ENCODE peak calls at places on chromosomes 12 and 14, in four cellular contexts. U is psoas muscle, Q is colonic mucosa, G is ovary. T is an unnamed sample.

GRCh38 chr14:92676031-92676430 is 72.4 kb downstream of the LGMN start:
- DNase-seq in Q (no peak), G (no peak), U (no peak), T (no peak)

GRCh38 chr12:122558721-122559641 is 31.9 kb downstream of the KNTC1 start:
- DNase-seq in Q (no peak), G (no peak), U (no peak), T (no peak)

GRCh38 chr14:42172304-42172703 is 565.6 kb downstream of the LRFN5 start:
- DNase-seq in Q (no peak), G (no peak), U (no peak), T (no peak)

GRCh38 chr14:98548071-98548686 is 723.8 kb downstream of the BCL11B start:
- DNase-seq in U (no peak), G (no peak), Q (no peak), T (no peak)

GRCh38 chr12:5135126-5135525 is 91.4 kb downstream of the KCNA5 start:
- DNase-seq in G (no peak), Q (no peak), U (no peak), T (no peak)

GRCh38 chr14:101541063-101541462 is 20.2 kb upstream of the DIO3 start:
- DNase-seq in Q (no peak), U (no peak), G (no peak), T (no peak)

GRCh38 chr12:32609966-32610365 is 69.1 kb upstream of the DNM1L start:
- DNase-seq in Q (no peak), U (no peak), G (no peak), T (no peak)

GRCh38 chr14:94173885-94174621 is at the start of gene PPP4R4:
- DNase-seq in U (peak), G (peak), Q (peak), T (peak)

GRCh38 chr14:91380610-91381371 is 36.8 kb downstream of the CCDC88C start:
- DNase-seq in G (no peak), U (peak), Q (no peak), T (peak)

GRCh38 chr14:86055512-86055911 is 525.6 kb downstream of the FLRT2 start:
- DNase-seq in Q (no peak), G (no peak), U (no peak), T (no peak)

GRCh38 chr12:99436584-99436983 is 211.0 kb upstream of the GARIN6 start:
- DNase-seq in U (no peak), Q (no peak), G (no peak), T (no peak)

GRCh38 chr12:25388216-25388615 is 137.5 kb upstream of the KRAS start:
- DNase-seq in G (no peak), U (no peak), Q (peak), T (no peak)

GRCh38 chr12:124915249-124916236 is 1.1 kb upstream of the UBC start:
- DNase-seq in Q (peak), G (no peak), U (peak), T (peak)

GRCh38 chr12:122422769-122423257 is 344 bp upstream of the CLIP1 start:
- DNase-seq in G (peak), U (peak), Q (peak), T (peak)

GRCh38 chr12:46518184-46518583 is 145.6 kb upstream of the SLC38A2 start:
- DNase-seq in U (peak), Q (no peak), G (no peak), T (no peak)

GRCh38 chr14:68395585-68395984 is 397.3 kb downstream of the ZFP36L1 start:
- DNase-seq in G (no peak), U (no peak), Q (no peak), T (no peak)

GRCh38 chr12:70052931-70053497 is 190.2 kb upstream of the CNOT2 start:
- DNase-seq in Q (peak), G (no peak), U (no peak), T (no peak)

GRCh38 chr14:96105921-96106441 is 66.8 kb downstream of the C14orf132 start:
- DNase-seq in Q (peak), G (no peak), U (no peak), T (no peak)

GRCh38 chr14:100285021-100285912 is 21.0 kb downstream of the SLC25A29 start:
- DNase-seq in G (peak), Q (peak), U (peak), T (peak)

GRCh38 chr14:60999536-60999935 is 18.5 kb downstream of the SLC38A6 start:
- DNase-seq in G (no peak), Q (no peak), U (no peak), T (no peak)

GRCh38 chr12:118145113-118145797 is 9.3 kb downstream of the PEBP1 start:
- DNase-seq in G (no peak), Q (no peak), U (no peak), T (no peak)

GRCh38 chr12:88896958-88897357 is 316.7 kb upstream of the KITLG start:
- DNase-seq in G (no peak), U (no peak), Q (no peak), T (no peak)

GRCh38 chr14:69708586-69709169 is 58.3 kb upstream of the SRSF5 start:
- DNase-seq in Q (no peak), G (no peak), U (no peak), T (no peak)

GRCh38 chr14:68583527-68584275 is 209.2 kb downstream of the ZFP36L1 start:
- DNase-seq in U (peak), G (no peak), Q (no peak), T (no peak)

GRCh38 chr12:127060310-127060847 is 1206.6 kb upstream of the TMEM132C start:
- DNase-seq in Q (peak), G (no peak), U (no peak), T (no peak)

GRCh38 chr14:103021817-103022668 is 35.3 kb downstream of the CDC42BPB start:
- DNase-seq in Q (no peak), U (no peak), G (no peak), T (no peak)

GRCh38 chr12:12333980-12334709 is 15.9 kb downstream of the MANSC1 start:
- DNase-seq in G (peak), Q (peak), U (peak), T (peak)

GRCh38 chr12:12212769-12213168 is 54.1 kb downstream of the LRP6 start:
- DNase-seq in U (no peak), G (no peak), Q (peak), T (no peak)

GRCh38 chr12:105272814-105273416 is 36.9 kb upstream of the APPL2 start:
- DNase-seq in Q (no peak), G (no peak), U (no peak), T (no peak)

GRCh38 chr12:19431407-19432308 is 7.6 kb upstream of the AEBP2 start:
- DNase-seq in G (no peak), U (no peak), Q (no peak), T (no peak)

GRCh38 chr14:24403294-24404013 is 4.7 kb downstream of the NYNRIN start:
- DNase-seq in Q (no peak), G (peak), U (no peak), T (no peak)

GRCh38 chr14:34310724-34311123 is 151.3 kb downstream of the SPTSSA start:
- DNase-seq in G (no peak), U (no peak), Q (no peak), T (no peak)

GRCh38 chr12:108773798-108774788 is 42.8 kb upstream of the CORO1C start:
- DNase-seq in U (peak), G (peak), Q (peak), T (peak)

GRCh38 chr14:23362200-23362599 is 2.8 kb downstream of the EFS start:
- DNase-seq in U (no peak), Q (no peak), G (no peak), T (no peak)

GRCh38 chr12:23084236-23084995 is 459.4 kb downstream of the ETNK1 start:
- DNase-seq in Q (no peak), U (no peak), G (no peak), T (no peak)

GRCh38 chr12:2333516-2333915 is 280.7 kb downstream of the CACNA1C start:
- DNase-seq in G (no peak), U (no peak), Q (no peak), T (no peak)

GRCh38 chr12:68303850-68304249 is 28.3 kb downstream of the MDM1 start:
- DNase-seq in Q (no peak), G (no peak), U (no peak), T (no peak)

GRCh38 chr14:49033131-49033530 is 553.0 kb downstream of the RPS29 start:
- DNase-seq in U (no peak), Q (no peak), G (no peak), T (no peak)

GRCh38 chr14:24314377-24315193 is 3.3 kb downstream of the LTB4R start:
- DNase-seq in G (no peak), U (peak), Q (no peak), T (no peak)

GRCh38 chr12:128968668-128969067 is 115.4 kb downstream of the GLT1D1 start:
- DNase-seq in U (no peak), G (no peak), Q (no peak), T (no peak)

GRCh38 chr12:77325505-77325904 is 260.1 kb upstream of the E2F7 start:
- DNase-seq in U (no peak), G (peak), Q (no peak), T (no peak)

GRCh38 chr12:77328326-77328725 is 263.0 kb upstream of the E2F7 start:
- DNase-seq in Q (no peak), G (no peak), U (no peak), T (no peak)

GRCh38 chr12:77324416-77324762 is 259.0 kb upstream of the E2F7 start:
- DNase-seq in U (no peak), G (no peak), Q (no peak), T (no peak)

GRCh38 chr12:77323778-77324415 is 258.5 kb upstream of the E2F7 start:
- DNase-seq in Q (no peak), U (no peak), G (no peak), T (no peak)

DNA sequence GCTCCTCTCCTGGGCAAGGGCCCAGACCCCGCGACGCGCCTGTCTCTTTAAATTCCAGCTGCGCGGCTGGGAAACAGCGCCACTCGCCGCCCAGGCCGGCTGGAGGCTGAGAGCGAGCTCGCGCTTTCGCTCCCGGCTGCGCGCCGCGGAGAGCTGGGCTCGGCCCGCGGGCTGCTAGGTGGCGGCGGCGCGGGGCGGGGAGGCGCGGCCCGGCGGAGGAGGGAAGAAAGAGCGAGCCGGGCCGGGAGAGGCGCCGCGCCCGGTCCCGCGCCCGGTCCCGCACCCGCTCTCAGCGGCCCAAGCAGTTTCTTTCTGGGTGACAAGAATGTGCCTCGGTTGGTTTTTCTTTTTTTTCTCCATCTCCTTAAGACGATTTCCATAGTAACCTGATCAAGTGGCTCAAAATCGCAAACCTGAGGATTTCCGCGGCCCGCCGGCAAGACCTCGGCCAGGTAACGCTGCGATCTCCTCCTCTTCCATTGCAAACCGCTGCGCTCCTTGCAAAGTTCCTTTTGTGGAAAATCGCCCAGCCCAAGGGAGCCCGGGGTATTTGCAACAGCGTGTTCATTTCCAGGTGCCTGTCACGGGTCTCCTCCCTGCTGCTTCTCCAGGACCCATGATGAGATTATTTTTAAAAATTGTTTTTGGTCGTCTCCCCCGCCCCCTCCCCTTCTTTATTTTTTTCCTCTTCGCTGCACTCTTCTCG is 259.5 kb upstream of the E2F7 start:
- DNase-seq in G (peak), U (peak), Q (peak), T (peak)
- H3K27ac ChIP-seq in G (peak), U (no peak), Q (no peak), T (peak)

GRCh38 chr14:74491952-74492351 is 1.2 kb downstream of the NPC2 start:
- DNase-seq in U (no peak), Q (peak), G (no peak), T (no peak)

GRCh38 chr14:74500417-74501134 is 7.0 kb downstream of the ISCA2 start:
- DNase-seq in U (no peak), Q (no peak), G (peak), T (no peak)

GRCh38 chr14:74493343-74494261 is at the start of gene ISCA2:
- DNase-seq in U (peak), G (peak), Q (peak), T (peak)

GRCh38 chr14:74492413-74493342 is at the start of gene NPC2:
- DNase-seq in Q (no peak), U (no peak), G (no peak), T (no peak)

DNA sequence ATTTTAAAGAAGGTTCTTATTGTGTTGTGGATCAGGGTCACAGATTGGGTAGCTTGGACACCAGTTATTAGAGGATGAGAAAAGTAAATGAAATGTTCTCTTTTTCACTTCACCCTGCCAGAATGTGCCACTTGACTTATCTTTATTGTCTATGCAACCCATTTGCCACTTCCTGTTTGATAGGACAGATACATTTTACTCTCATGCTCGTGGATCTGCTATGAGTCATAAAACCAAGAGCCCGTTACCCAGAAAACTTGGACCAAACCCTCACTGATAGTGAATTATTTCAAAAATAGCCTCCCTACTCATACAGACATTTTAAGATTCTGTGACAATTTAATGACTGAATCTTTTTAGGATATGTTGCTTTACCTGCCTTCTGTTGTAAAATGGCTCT is 1.8 kb downstream of the ISCA2 start:
- DNase-seq in U (no peak), G (no peak), Q (no peak), T (no peak)
- H3K4me3 ChIP-seq in U (no peak), G (no peak), Q (no peak), T (no peak)

GRCh38 chr12:116880817-116881324 is 370 bp downstream of the HRK start:
- DNase-seq in G (peak), Q (peak), U (peak), T (peak)
- TF ChIP-seq CTCF in G (no peak), Q (no peak), U (no peak), T (peak)

DNA sequence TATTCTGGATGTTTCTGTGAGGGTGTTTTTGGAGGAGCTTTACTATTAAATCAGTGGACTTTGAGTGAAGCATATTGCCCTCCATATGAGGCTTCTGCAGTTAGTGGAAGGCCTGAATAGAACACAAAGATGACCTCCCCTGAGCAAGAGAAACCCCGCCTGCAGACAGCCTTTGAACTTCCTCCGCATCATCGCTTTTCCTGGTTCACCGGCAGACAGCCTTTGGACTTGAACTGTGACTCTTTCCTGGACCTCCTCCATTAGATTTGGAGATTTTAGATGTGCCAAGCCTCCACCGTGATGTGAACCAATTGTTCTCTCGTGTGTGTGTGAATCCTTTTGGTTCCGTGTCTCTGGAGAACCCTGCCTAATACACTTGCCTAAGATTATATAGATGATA is 208.4 kb downstream of the EFCAB11 start:
- DNase-seq in U (no peak), Q (no peak), G (no peak), T (no peak)
- H3K27ac ChIP-seq in U (no peak), Q (no peak), G (no peak), T (no peak)

GRCh38 chr14:39168591-39168990 is 1.5 kb downstream of the TRAPPC6B start:
- DNase-seq in Q (no peak), G (no peak), U (no peak), T (no peak)
- H3K4me3 ChIP-seq in Q (no peak), G (no peak), U (peak), T (peak)

GRCh38 chr12:71942259-71942658 is 3.6 kb downstream of the TPH2 start:
- DNase-seq in U (no peak), G (no peak), Q (no peak), T (no peak)

GRCh38 chr12:71941174-71941573 is 2.5 kb downstream of the TPH2 start:
- DNase-seq in Q (no peak), U (no peak), G (no peak), T (no peak)

GRCh38 chr12:71935594-71935993 is 3.1 kb upstream of the TPH2 start:
- DNase-seq in U (no peak), Q (no peak), G (no peak), T (no peak)

GRCh38 chr12:71938728-71939385 is at the start of gene TPH2:
- DNase-seq in G (peak), Q (peak), U (peak), T (peak)
- TF ChIP-seq CTCF in G (no peak), Q (peak), U (peak), T (peak)

GRCh38 chr12:62813031-62813829 is 121.7 kb downstream of the PPM1H start:
- DNase-seq in U (peak), Q (peak), G (peak), T (peak)

GRCh38 chr12:62814243-62814642 is 120.7 kb downstream of the PPM1H start:
- DNase-seq in U (no peak), G (no peak), Q (no peak), T (no peak)

GRCh38 chr12:62816624-62817023 is 118.3 kb downstream of the PPM1H start:
- DNase-seq in G (no peak), Q (no peak), U (no peak), T (no peak)

DNA sequence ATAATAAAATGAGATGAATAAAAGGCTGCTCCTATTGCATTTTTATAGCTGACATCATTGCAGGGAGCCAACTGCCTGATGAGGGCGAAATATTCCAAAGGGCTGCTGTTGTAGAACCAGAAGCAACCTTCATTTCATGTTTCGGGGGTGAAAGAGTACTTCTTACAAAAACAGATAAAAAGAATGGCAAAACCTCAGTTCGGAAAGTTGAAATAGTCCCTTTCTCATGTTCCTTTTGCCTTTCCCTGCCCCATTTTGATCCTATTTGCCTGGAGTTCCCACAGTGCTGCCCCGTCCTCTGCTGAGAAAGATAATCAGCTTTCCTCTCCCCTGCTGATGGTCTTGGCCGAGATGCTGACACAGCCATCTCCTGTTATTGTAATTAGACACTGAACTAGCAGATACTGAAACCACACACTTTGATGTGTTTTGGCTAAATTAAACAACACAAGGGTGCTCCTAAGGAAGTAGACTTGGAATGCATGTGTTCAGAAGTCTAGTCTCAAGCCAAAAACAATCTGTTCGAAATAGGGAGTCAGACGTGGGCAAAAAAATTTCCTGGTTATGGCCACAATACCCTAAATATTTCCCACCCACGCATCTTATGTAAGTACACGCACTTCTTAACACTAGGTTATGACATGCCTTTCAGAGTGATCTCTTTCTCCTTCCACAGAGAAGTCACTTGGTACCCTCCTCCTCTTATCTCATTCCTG is 117.2 kb downstream of the PPM1H start:
- DNase-seq in Q (no peak), G (peak), U (no peak), T (no peak)
- H3K27ac ChIP-seq in Q (no peak), G (peak), U (no peak), T (peak)

DNA sequence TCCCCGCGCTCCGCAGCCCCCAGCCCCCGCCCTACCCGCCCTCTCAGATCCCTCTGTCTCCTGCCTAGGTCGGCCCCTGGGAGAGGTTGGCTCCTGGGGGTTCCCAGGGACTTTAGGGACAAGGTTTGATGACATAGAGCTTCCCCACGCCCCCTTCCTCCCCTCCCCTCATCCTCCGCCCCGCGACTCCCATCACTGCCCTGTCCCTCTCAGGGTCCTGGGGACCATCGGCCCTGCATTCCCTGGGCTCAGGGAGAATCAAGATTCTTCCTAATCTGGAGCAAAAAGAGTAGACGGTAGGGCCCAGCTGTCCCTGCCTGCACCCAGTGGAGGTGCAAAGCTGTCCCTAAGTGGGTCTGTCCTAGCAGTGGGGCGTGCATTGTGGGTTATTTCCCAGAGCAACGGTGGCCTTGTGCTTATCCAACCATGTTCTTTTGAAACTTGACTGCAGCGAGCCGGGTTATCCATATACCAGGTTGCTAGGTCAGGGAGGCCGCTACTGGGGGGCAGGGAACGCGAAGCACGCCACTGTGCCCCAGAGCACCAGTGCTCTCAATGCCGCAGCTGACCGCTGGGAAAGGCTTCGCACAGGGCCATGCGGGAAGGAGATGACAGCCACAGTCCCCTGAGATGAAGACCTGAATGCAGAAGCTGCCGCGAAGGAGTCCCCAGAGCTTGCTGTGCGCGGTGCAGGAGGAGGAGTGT is 124.4 kb upstream of the PRMT8 start:
- DNase-seq in G (no peak), U (no peak), Q (no peak), T (no peak)
- H3K4me3 ChIP-seq in G (no peak), U (peak), Q (peak), T (peak)